ENCODE peak calls at places on chromosomes 5 and 9, in six cellular contexts. One of them, this sample, is unnamed.

GRCh38 chr5:177507596-177508216 is 1.9 kb downstream of the DOK3 start:
- DNase-seq in stimulated activated CD4-positive, alpha-beta T cell treated with anti-CD3 and anti-CD28 coated beads, Interleukin-12 subunit alpha, Interleukin-12 subunit beta, amount 100 ng/mL, for 24 hours: no peak
- DNase-seq in iris pigment epithelial cell: no peak
- DNase-seq in T-helper 9 cell: no peak
- DNase-seq in tibial artery: no peak
- DNase-seq in LHCN-M2: no peak
- DNase-seq in this sample: no peak

GRCh38 chr9:89815903-89816573 is 211.2 kb downstream of the GADD45G start:
- DNase-seq in stimulated activated CD4-positive, alpha-beta T cell treated with anti-CD3 and anti-CD28 coated beads, Interleukin-12 subunit alpha, Interleukin-12 subunit beta, amount 100 ng/mL, for 24 hours: no peak
- DNase-seq in tibial artery: no peak
- DNase-seq in T-helper 9 cell: no peak
- DNase-seq in iris pigment epithelial cell: no peak
- DNase-seq in LHCN-M2: no peak
- DNase-seq in this sample: no peak

GRCh38 chr9:127572961-127573727 is 38.9 kb upstream of the STXBP1 start:
- DNase-seq in tibial artery: no peak
- DNase-seq in LHCN-M2: peak
- DNase-seq in stimulated activated CD4-positive, alpha-beta T cell treated with anti-CD3 and anti-CD28 coated beads, Interleukin-12 subunit alpha, Interleukin-12 subunit beta, amount 100 ng/mL, for 24 hours: no peak
- DNase-seq in iris pigment epithelial cell: peak
- DNase-seq in T-helper 9 cell: no peak
- DNase-seq in this sample: no peak

GRCh38 chr5:169126376-169127043 is 174.4 kb downstream of the SLIT3 start:
- DNase-seq in stimulated activated CD4-positive, alpha-beta T cell treated with anti-CD3 and anti-CD28 coated beads, Interleukin-12 subunit alpha, Interleukin-12 subunit beta, amount 100 ng/mL, for 24 hours: no peak
- DNase-seq in iris pigment epithelial cell: no peak
- DNase-seq in LHCN-M2: no peak
- DNase-seq in tibial artery: no peak
- DNase-seq in T-helper 9 cell: no peak
- DNase-seq in this sample: peak

GRCh38 chr5:172858511-172858989 is 24.5 kb downstream of the ERGIC1 start:
- DNase-seq in stimulated activated CD4-positive, alpha-beta T cell treated with anti-CD3 and anti-CD28 coated beads, Interleukin-12 subunit alpha, Interleukin-12 subunit beta, amount 100 ng/mL, for 24 hours: no peak
- DNase-seq in LHCN-M2: peak
- DNase-seq in tibial artery: no peak
- DNase-seq in iris pigment epithelial cell: no peak
- DNase-seq in T-helper 9 cell: no peak
- DNase-seq in this sample: peak

GRCh38 chr5:73709536-73710129 is 83.6 kb downstream of the ARHGEF28 start:
- DNase-seq in LHCN-M2: peak
- DNase-seq in tibial artery: no peak
- DNase-seq in T-helper 9 cell: no peak
- DNase-seq in stimulated activated CD4-positive, alpha-beta T cell treated with anti-CD3 and anti-CD28 coated beads, Interleukin-12 subunit alpha, Interleukin-12 subunit beta, amount 100 ng/mL, for 24 hours: no peak
- DNase-seq in iris pigment epithelial cell: peak
- DNase-seq in this sample: peak

GRCh38 chr9:16551692-16552091 is 318.8 kb downstream of the BNC2 start:
- DNase-seq in T-helper 9 cell: no peak
- DNase-seq in tibial artery: no peak
- DNase-seq in stimulated activated CD4-positive, alpha-beta T cell treated with anti-CD3 and anti-CD28 coated beads, Interleukin-12 subunit alpha, Interleukin-12 subunit beta, amount 100 ng/mL, for 24 hours: no peak
- DNase-seq in iris pigment epithelial cell: no peak
- DNase-seq in LHCN-M2: no peak
- DNase-seq in this sample: no peak

GRCh38 chr5:105501315-105501714 is 1938.7 kb upstream of the NUDT12 start:
- DNase-seq in LHCN-M2: no peak
- DNase-seq in iris pigment epithelial cell: no peak
- DNase-seq in stimulated activated CD4-positive, alpha-beta T cell treated with anti-CD3 and anti-CD28 coated beads, Interleukin-12 subunit alpha, Interleukin-12 subunit beta, amount 100 ng/mL, for 24 hours: no peak
- DNase-seq in T-helper 9 cell: no peak
- DNase-seq in tibial artery: no peak
- DNase-seq in this sample: no peak

GRCh38 chr9:69499959-69500358 is 172.2 kb downstream of the APBA1 start:
- DNase-seq in iris pigment epithelial cell: no peak
- DNase-seq in tibial artery: no peak
- DNase-seq in stimulated activated CD4-positive, alpha-beta T cell treated with anti-CD3 and anti-CD28 coated beads, Interleukin-12 subunit alpha, Interleukin-12 subunit beta, amount 100 ng/mL, for 24 hours: no peak
- DNase-seq in T-helper 9 cell: no peak
- DNase-seq in LHCN-M2: no peak
- DNase-seq in this sample: no peak

GRCh38 chr9:134918646-134919045 is 934 bp upstream of the FCN1 start:
- DNase-seq in T-helper 9 cell: no peak
- DNase-seq in stimulated activated CD4-positive, alpha-beta T cell treated with anti-CD3 and anti-CD28 coated beads, Interleukin-12 subunit alpha, Interleukin-12 subunit beta, amount 100 ng/mL, for 24 hours: no peak
- DNase-seq in tibial artery: peak
- DNase-seq in iris pigment epithelial cell: no peak
- DNase-seq in LHCN-M2: no peak
- DNase-seq in this sample: no peak

GRCh38 chr5:181181650-181182565 is 23.1 kb downstream of the TRIM7 start:
- DNase-seq in T-helper 9 cell: peak
- DNase-seq in iris pigment epithelial cell: peak
- DNase-seq in tibial artery: no peak
- DNase-seq in LHCN-M2: peak
- DNase-seq in stimulated activated CD4-positive, alpha-beta T cell treated with anti-CD3 and anti-CD28 coated beads, Interleukin-12 subunit alpha, Interleukin-12 subunit beta, amount 100 ng/mL, for 24 hours: no peak
- DNase-seq in this sample: peak

GRCh38 chr9:121742923-121743322 is 91.5 kb downstream of the DAB2IP start:
- DNase-seq in T-helper 9 cell: no peak
- DNase-seq in stimulated activated CD4-positive, alpha-beta T cell treated with anti-CD3 and anti-CD28 coated beads, Interleukin-12 subunit alpha, Interleukin-12 subunit beta, amount 100 ng/mL, for 24 hours: no peak
- DNase-seq in LHCN-M2: no peak
- DNase-seq in tibial artery: no peak
- DNase-seq in iris pigment epithelial cell: no peak
- DNase-seq in this sample: no peak

GRCh38 chr9:32565967-32566366 is 7.0 kb downstream of the NDUFB6 start:
- DNase-seq in T-helper 9 cell: no peak
- DNase-seq in LHCN-M2: no peak
- DNase-seq in stimulated activated CD4-positive, alpha-beta T cell treated with anti-CD3 and anti-CD28 coated beads, Interleukin-12 subunit alpha, Interleukin-12 subunit beta, amount 100 ng/mL, for 24 hours: no peak
- DNase-seq in iris pigment epithelial cell: no peak
- DNase-seq in tibial artery: no peak
- DNase-seq in this sample: no peak

GRCh38 chr9:134899168-134899567 is 18.5 kb downstream of the FCN1 start:
- DNase-seq in LHCN-M2: no peak
- DNase-seq in tibial artery: no peak
- DNase-seq in iris pigment epithelial cell: no peak
- DNase-seq in stimulated activated CD4-positive, alpha-beta T cell treated with anti-CD3 and anti-CD28 coated beads, Interleukin-12 subunit alpha, Interleukin-12 subunit beta, amount 100 ng/mL, for 24 hours: no peak
- DNase-seq in T-helper 9 cell: no peak
- DNase-seq in this sample: no peak

GRCh38 chr9:133888048-133888778 is 103.9 kb downstream of the VAV2 start:
- DNase-seq in LHCN-M2: no peak
- DNase-seq in iris pigment epithelial cell: no peak
- DNase-seq in tibial artery: no peak
- DNase-seq in T-helper 9 cell: no peak
- DNase-seq in stimulated activated CD4-positive, alpha-beta T cell treated with anti-CD3 and anti-CD28 coated beads, Interleukin-12 subunit alpha, Interleukin-12 subunit beta, amount 100 ng/mL, for 24 hours: no peak
- DNase-seq in this sample: no peak

GRCh38 chr9:119435066-119435465 is 65.8 kb upstream of the BRINP1 start:
- DNase-seq in stimulated activated CD4-positive, alpha-beta T cell treated with anti-CD3 and anti-CD28 coated beads, Interleukin-12 subunit alpha, Interleukin-12 subunit beta, amount 100 ng/mL, for 24 hours: no peak
- DNase-seq in iris pigment epithelial cell: no peak
- DNase-seq in tibial artery: no peak
- DNase-seq in LHCN-M2: no peak
- DNase-seq in T-helper 9 cell: no peak
- DNase-seq in this sample: no peak